ENCODE peak calls at places on chromosomes 2 and 18, in seven cellular contexts. One of them, this sample, is unnamed.

GRCh38 chr2:212299943-212300342 is 238.7 kb downstream of the ERBB4 start:
- DNase-seq in cardiac muscle cell: no peak
- DNase-seq in left lobe of liver: no peak
- DNase-seq in AG09309: no peak
- DNase-seq in naive B cell: no peak
- DNase-seq in Panc1: no peak
- DNase-seq in central memory CD4-positive, alpha-beta T cell: no peak
- DNase-seq in this sample: no peak

GRCh38 chr2:219560037-219560892 is 11.1 kb downstream of the OBSL1 start:
- DNase-seq in cardiac muscle cell: no peak
- DNase-seq in left lobe of liver: no peak
- DNase-seq in AG09309: no peak
- DNase-seq in naive B cell: no peak
- DNase-seq in Panc1: no peak
- DNase-seq in central memory CD4-positive, alpha-beta T cell: no peak
- DNase-seq in this sample: peak; percentile 38

GRCh38 chr2:68282814-68283812 is 30.8 kb upstream of the PPP3R1 start:
- DNase-seq in cardiac muscle cell: peak; percentile 54
- DNase-seq in left lobe of liver: no peak
- DNase-seq in AG09309: no peak
- DNase-seq in naive B cell: peak; percentile 7
- DNase-seq in Panc1: peak; percentile 24
- DNase-seq in central memory CD4-positive, alpha-beta T cell: peak; percentile 42
- DNase-seq in this sample: peak; percentile 81

GRCh38 chr2:235394278-235394828 is 99.5 kb upstream of the AGAP1 start:
- DNase-seq in cardiac muscle cell: peak; percentile 76
- DNase-seq in left lobe of liver: no peak
- DNase-seq in AG09309: peak; percentile 33
- DNase-seq in naive B cell: no peak
- DNase-seq in Panc1: peak; percentile 64
- DNase-seq in central memory CD4-positive, alpha-beta T cell: no peak
- DNase-seq in this sample: no peak

GRCh38 chr2:208101716-208102631 is 22.4 kb downstream of the CRYGD start:
- DNase-seq in cardiac muscle cell: peak; percentile 48
- DNase-seq in left lobe of liver: no peak
- DNase-seq in AG09309: no peak
- DNase-seq in naive B cell: no peak
- DNase-seq in Panc1: peak; percentile 43
- DNase-seq in central memory CD4-positive, alpha-beta T cell: no peak
- DNase-seq in this sample: no peak

GRCh38 chr2:102137138-102137537 is 5.4 kb upstream of the IL1R1 start:
- DNase-seq in cardiac muscle cell: no peak
- DNase-seq in left lobe of liver: no peak
- DNase-seq in AG09309: no peak
- DNase-seq in naive B cell: no peak
- DNase-seq in Panc1: no peak
- DNase-seq in central memory CD4-positive, alpha-beta T cell: no peak
- DNase-seq in this sample: no peak

GRCh38 chr18:3451989-3452749 is 2.2 kb downstream of the TGIF1 start:
- DNase-seq in cardiac muscle cell: peak; percentile 78
- DNase-seq in left lobe of liver: peak; percentile 58
- DNase-seq in AG09309: no peak
- DNase-seq in naive B cell: peak; percentile 22
- DNase-seq in Panc1: no peak
- DNase-seq in central memory CD4-positive, alpha-beta T cell: peak; percentile 24
- DNase-seq in this sample: peak; percentile 84

GRCh38 chr2:102753563-102754159 is 8.2 kb upstream of the TMEM182 start:
- DNase-seq in cardiac muscle cell: peak; percentile 72
- DNase-seq in left lobe of liver: no peak
- DNase-seq in AG09309: peak; percentile 31
- DNase-seq in naive B cell: peak; percentile 17
- DNase-seq in Panc1: peak; percentile 35
- DNase-seq in central memory CD4-positive, alpha-beta T cell: peak; percentile 17
- DNase-seq in this sample: peak; percentile 49

GRCh38 chr2:54067851-54068375 is 47.5 kb upstream of the ACYP2 start:
- DNase-seq in cardiac muscle cell: no peak
- DNase-seq in left lobe of liver: no peak
- DNase-seq in AG09309: no peak
- DNase-seq in naive B cell: no peak
- DNase-seq in Panc1: no peak
- DNase-seq in central memory CD4-positive, alpha-beta T cell: no peak
- DNase-seq in this sample: no peak

GRCh38 chr2:217623513-217623912 is 379.3 kb downstream of the TNS1 start:
- DNase-seq in cardiac muscle cell: no peak
- DNase-seq in left lobe of liver: no peak
- DNase-seq in AG09309: no peak
- DNase-seq in naive B cell: no peak
- DNase-seq in Panc1: no peak
- DNase-seq in central memory CD4-positive, alpha-beta T cell: no peak
- DNase-seq in this sample: no peak

GRCh38 chr18:35080058-35080457 is 38.8 kb downstream of the MAPRE2 start:
- DNase-seq in cardiac muscle cell: no peak
- DNase-seq in left lobe of liver: no peak
- DNase-seq in AG09309: no peak
- DNase-seq in naive B cell: no peak
- DNase-seq in Panc1: no peak
- DNase-seq in central memory CD4-positive, alpha-beta T cell: no peak
- DNase-seq in this sample: no peak

GRCh38 chr2:160719116-160719515 is 225.5 kb upstream of the RBMS1 start:
- DNase-seq in cardiac muscle cell: peak; percentile 23
- DNase-seq in left lobe of liver: no peak
- DNase-seq in AG09309: no peak
- DNase-seq in naive B cell: no peak
- DNase-seq in Panc1: peak; percentile 30
- DNase-seq in central memory CD4-positive, alpha-beta T cell: no peak
- DNase-seq in this sample: no peak

GRCh38 chr18:24995738-24996137 is 356.2 kb downstream of the ZNF521 start:
- DNase-seq in cardiac muscle cell: no peak
- DNase-seq in left lobe of liver: no peak
- DNase-seq in AG09309: no peak
- DNase-seq in naive B cell: no peak
- DNase-seq in Panc1: no peak
- DNase-seq in central memory CD4-positive, alpha-beta T cell: no peak
- DNase-seq in this sample: no peak

GRCh38 chr18:45255142-45255890 is 360.0 kb upstream of the SLC14A2 start:
- DNase-seq in cardiac muscle cell: peak; percentile 91
- DNase-seq in left lobe of liver: no peak
- DNase-seq in AG09309: peak; percentile 87
- DNase-seq in naive B cell: no peak
- DNase-seq in Panc1: no peak
- DNase-seq in central memory CD4-positive, alpha-beta T cell: no peak
- DNase-seq in this sample: no peak

GRCh38 chr2:227163445-227163997 is 484 bp downstream of the COL4A4 start:
- DNase-seq in cardiac muscle cell: peak; percentile 30
- DNase-seq in left lobe of liver: peak; percentile 44
- DNase-seq in AG09309: no peak
- DNase-seq in naive B cell: no peak
- DNase-seq in Panc1: no peak
- DNase-seq in central memory CD4-positive, alpha-beta T cell: no peak
- DNase-seq in this sample: no peak

GRCh38 chr2:11104794-11105660 is 50.2 kb upstream of the SLC66A3 start:
- DNase-seq in cardiac muscle cell: no peak
- DNase-seq in left lobe of liver: peak; percentile 27
- DNase-seq in AG09309: no peak
- DNase-seq in naive B cell: no peak
- DNase-seq in Panc1: no peak
- DNase-seq in central memory CD4-positive, alpha-beta T cell: no peak
- DNase-seq in this sample: no peak

GRCh38 chr2:74292752-74293151 is 50.5 kb downstream of the SLC4A5 start:
- DNase-seq in cardiac muscle cell: no peak
- DNase-seq in left lobe of liver: no peak
- DNase-seq in AG09309: no peak
- DNase-seq in naive B cell: no peak
- DNase-seq in Panc1: no peak
- DNase-seq in central memory CD4-positive, alpha-beta T cell: no peak
- DNase-seq in this sample: no peak

GRCh38 chr18:5982332-5982731 is 87.0 kb upstream of the TMEM200C start:
- DNase-seq in cardiac muscle cell: no peak
- DNase-seq in left lobe of liver: no peak
- DNase-seq in AG09309: no peak
- DNase-seq in naive B cell: no peak
- DNase-seq in Panc1: no peak
- DNase-seq in central memory CD4-positive, alpha-beta T cell: no peak
- DNase-seq in this sample: no peak

This sample was measured in erythroblast.